ENCODE peak calls at places on chromosomes 4 and X, in nine cellular contexts. T, P, K, G, J, D, L, O and H are unnamed samples.
A peak's percentile ranks its signal among the peaks of the same experiment; 100 is the strongest.

GRCh38 chr4:3123201-3123671 is 48.8 kb downstream of the HTT start:
- DNase-seq in G (no peak), J (peak; percentile 37), K (no peak), L (no peak), O (peak; percentile 77), T (no peak), D (no peak), P (peak; percentile 74), H (peak; percentile 44)

GRCh38 chr4:113006632-113007031 is 42.8 kb upstream of the ANK2 start:
- DNase-seq in L (no peak), G (no peak), T (no peak), O (no peak), P (no peak), D (no peak), K (no peak), J (no peak), H (no peak)

GRCh38 chr4:67229148-67229547 is 316.2 kb downstream of the CENPC start:
- DNase-seq in K (no peak), P (no peak), J (no peak), T (no peak), D (no peak), O (no peak), G (no peak), L (no peak), H (no peak)

GRCh38 chrX:126165721-126166401 is at the start of gene DCAF12L2:
- DNase-seq in L (peak; percentile 15), J (no peak), G (no peak), O (no peak), P (peak; percentile 68), T (peak; percentile 22), K (no peak), D (no peak), H (no peak)

GRCh38 chr4:166277851-166278250 is 404.8 kb downstream of the TLL1 start:
- DNase-seq in K (no peak), L (no peak), D (no peak), T (no peak), J (peak; percentile 7), O (no peak), P (no peak), G (no peak), H (no peak)

GRCh38 chrX:120274958-120275357 is 24.3 kb downstream of the ZBTB33 start:
- DNase-seq in O (no peak), T (no peak), D (no peak), P (no peak), G (no peak), L (no peak), K (no peak), J (no peak), H (no peak)

GRCh38 chrX:1420371-1420770 is 28.5 kb upstream of the SLC25A6 start:
- DNase-seq in D (no peak), O (no peak), T (no peak), P (peak; percentile 14), L (no peak), K (peak; percentile 31), G (no peak), J (no peak), H (no peak)

GRCh38 chrX:107629533-107629909 is 1.2 kb downstream of the PRPS1 start:
- DNase-seq in D (no peak), K (no peak), L (no peak), P (peak; percentile 15), O (peak; percentile 32), G (no peak), T (no peak), J (peak; percentile 27), H (peak; percentile 42)

GRCh38 chrX:2614911-2615310 is 76.2 kb upstream of the CD99 start:
- DNase-seq in O (peak; percentile 91), K (no peak), L (no peak), D (no peak), P (no peak), G (no peak), J (peak; percentile 68), T (no peak), H (peak; percentile 83)

GRCh38 chrX:115968436-115969252 is 201.9 kb upstream of the AGTR2 start:
- DNase-seq in O (peak; percentile 55), L (peak; percentile 46), T (no peak), P (peak; percentile 69), J (peak; percentile 8), D (no peak), K (no peak), G (no peak), H (peak; percentile 56)

GRCh38 chrX:118745570-118745969 is 18.2 kb downstream of the IL13RA1 start:
- DNase-seq in K (no peak), D (no peak), L (no peak), T (no peak), G (no peak), P (no peak), J (no peak), O (peak; percentile 24), H (peak; percentile 57)

GRCh38 chr4:39698424-39699009 is 581 bp downstream of the UBE2K start:
- DNase-seq in P (peak; percentile 71), K (peak; percentile 54), G (no peak), T (peak; percentile 69), O (no peak), L (peak; percentile 58), D (peak; percentile 29), J (peak; percentile 37), H (peak; percentile 32)

GRCh38 chr4:125703443-125703842 is 388.7 kb downstream of the FAT4 start:
- DNase-seq in J (peak; percentile 56), K (no peak), P (no peak), O (peak; percentile 68), T (no peak), L (no peak), G (no peak), D (no peak), H (peak; percentile 53)

DNA sequence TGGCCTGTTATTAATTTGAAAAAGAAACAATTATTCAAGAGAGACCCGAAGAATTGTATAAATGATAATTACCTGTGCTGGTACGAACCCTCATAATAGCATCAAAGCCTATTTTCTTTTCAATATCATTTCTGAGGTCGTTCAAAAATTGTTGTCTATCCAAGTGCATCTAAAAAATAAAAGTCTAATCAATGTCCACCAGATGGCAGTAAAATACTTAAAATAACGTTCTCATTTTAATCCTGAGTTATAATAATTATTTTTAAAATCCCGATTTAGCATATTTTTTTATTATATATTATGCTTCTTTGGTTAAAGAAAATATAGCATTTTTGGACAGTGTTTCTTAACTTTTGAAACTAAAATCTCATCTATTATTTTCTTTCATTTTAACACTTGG is 55.7 kb downstream of the METTL14 start:
- DNase-seq in G (no peak), T (no peak), L (no peak), J (no peak), K (no peak), O (peak; percentile 58), D (no peak), P (no peak), H (peak; percentile 45)
- TF ChIP-seq CTCF in G (peak; percentile 37), T (no peak), L (peak; percentile 77), J (peak; percentile 11), K (peak; percentile 75), O (peak; percentile 20), D (peak; percentile 70), P (no peak), H (peak; percentile 31)

DNA sequence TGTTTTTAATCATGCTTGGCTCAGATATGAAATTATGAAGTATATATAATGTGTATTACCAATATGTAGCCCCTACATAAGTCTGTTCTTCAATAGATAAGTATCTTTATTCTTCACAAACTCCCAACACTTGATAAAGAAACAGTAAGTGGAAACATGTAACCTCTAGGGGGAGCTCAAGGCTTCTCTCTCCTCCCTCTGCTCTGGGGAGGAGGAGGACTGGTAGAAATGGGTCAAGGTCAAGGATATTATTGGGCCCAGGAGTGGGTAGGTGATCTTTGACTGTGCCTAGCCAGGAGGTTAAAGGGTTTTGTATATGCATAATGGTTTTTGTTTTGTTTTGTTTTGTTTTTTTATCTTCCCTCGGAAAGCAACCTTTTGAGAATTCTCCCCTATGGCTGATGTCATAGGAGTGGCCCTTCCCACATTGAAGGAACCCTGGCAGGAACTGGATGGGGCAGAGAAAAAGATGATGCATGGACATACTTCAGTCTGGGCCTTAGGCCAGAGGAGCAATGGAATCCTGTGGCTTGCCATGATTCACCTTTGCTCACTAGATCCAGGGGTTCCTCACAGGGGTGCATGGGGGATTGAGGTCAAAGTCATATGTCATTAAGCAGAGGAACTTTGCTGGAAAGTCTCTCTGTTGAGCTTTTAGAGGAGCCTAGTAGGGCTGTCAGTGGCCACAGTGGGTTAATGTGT is 460.3 kb downstream of the MID1IP1 start:
- DNase-seq in O (peak; percentile 44), D (no peak), G (no peak), J (peak; percentile 24), P (no peak), K (no peak), L (peak; percentile 12), T (no peak), H (peak; percentile 68)
- TF ChIP-seq CTCF in O (peak; percentile 51), D (peak; percentile 59), G (no peak), J (peak; percentile 38), P (peak; percentile 41), K (peak; percentile 62), L (peak; percentile 44), T (peak; percentile 23), H (peak; percentile 55)

DNA sequence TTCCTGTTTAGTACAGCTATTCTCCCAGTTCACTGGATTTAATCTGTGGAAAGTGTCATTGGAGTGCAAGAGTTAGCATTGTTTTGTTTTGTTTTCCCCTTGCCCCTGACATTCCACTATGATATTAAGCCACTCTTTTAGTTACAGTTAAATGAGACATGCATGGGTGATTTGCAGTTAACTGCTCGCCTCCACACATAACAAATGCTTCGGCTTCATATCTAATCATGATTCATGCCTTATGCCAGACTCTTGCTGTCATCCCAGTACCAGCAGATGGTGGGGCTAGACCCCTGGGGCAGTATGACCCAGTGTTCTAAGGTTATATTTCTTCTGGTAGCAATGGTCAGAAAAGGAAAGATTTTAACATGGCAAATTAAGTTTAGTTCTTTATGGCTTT is 80.1 kb downstream of the RAP1GDS1 start:
- DNase-seq in J (peak; percentile 32), O (peak; percentile 45), P (no peak), G (no peak), K (no peak), D (no peak), T (no peak), L (no peak), H (peak; percentile 37)
- TF ChIP-seq CTCF in J (no peak), O (peak; percentile 8), P (no peak), G (no peak), K (no peak), D (no peak), T (no peak), L (no peak), H (no peak)

GRCh38 chr4:87426865-87427517 is 4.6 kb downstream of the NUDT9 start:
- DNase-seq in K (no peak), T (no peak), J (no peak), D (no peak), L (no peak), G (no peak), P (no peak), O (no peak), H (no peak)

GRCh38 chr4:87422104-87423052 is at the start of gene NUDT9:
- DNase-seq in K (peak; percentile 96), D (peak; percentile 77), L (peak; percentile 92), J (peak; percentile 98), P (peak; percentile 98), O (peak; percentile 97), G (peak; percentile 80), T (peak; percentile 96), H (peak; percentile 97)

GRCh38 chr4:87425711-87426110 is 3.3 kb downstream of the NUDT9 start:
- DNase-seq in T (no peak), K (no peak), J (no peak), D (no peak), O (no peak), L (no peak), P (no peak), G (no peak), H (no peak)

GRCh38 chr4:87420431-87420830 is 1.9 kb upstream of the NUDT9 start:
- DNase-seq in D (no peak), L (no peak), G (no peak), J (no peak), O (no peak), T (no peak), K (no peak), P (no peak), H (no peak)

GRCh38 chr4:87423313-87424031 is 1.1 kb downstream of the NUDT9 start:
- DNase-seq in P (peak; percentile 28), K (no peak), D (no peak), L (no peak), T (no peak), J (peak; percentile 14), O (no peak), G (no peak), H (peak; percentile 34)
- TF ChIP-seq CTCF in P (no peak), K (no peak), D (no peak), L (no peak), T (no peak), J (no peak), O (no peak), G (no peak), H (peak; percentile 11)